ENCODE peak calls at places on chromosomes 4 and X, in ten cellular contexts. K is lung, Q is heart left ventricle, M is psoas muscle, H is bronchial epithelial cell, G is tibial artery, W is keratinocyte, N is right lobe of liver, S is IMR-90, U is GM06990. R is an unnamed sample. For H3K36me3, the result is how much of the 10 kb centered on the place peaks cover.

GRCh38 chr4:77538144-77538543 is 67.5 kb upstream of the CXCL13 start:
- DNase-seq in S (peak), Q (no peak), H (peak), U (no peak), M (no peak), G (no peak), W (no peak), N (no peak), K (no peak), R (no peak)

GRCh38 chr4:123399638-123400358 is 3.2 kb downstream of the SPRY1 start:
- DNase-seq in S (no peak), G (no peak), M (peak), N (no peak), Q (no peak), K (no peak), U (no peak), H (peak), W (no peak), R (no peak)

GRCh38 chrX:77749695-77750094 is 36.3 kb downstream of the ATRX start:
- DNase-seq in W (no peak), K (no peak), H (peak), M (no peak), Q (no peak), G (no peak), S (peak), U (no peak), N (no peak), R (no peak)

GRCh38 chr4:165403667-165404066 is 24.9 kb downstream of the CPE start:
- DNase-seq in H (no peak), N (no peak), U (no peak), W (no peak), G (no peak), M (no peak), S (no peak), K (no peak), Q (no peak), R (no peak)

GRCh38 chr4:184309241-184310170 is 91.8 kb upstream of the ENPP6 start:
- DNase-seq in K (no peak), M (no peak), G (no peak), N (no peak), S (no peak), U (no peak), Q (no peak), H (no peak), W (no peak), R (no peak)

GRCh38 chrX:130896026-130896425 is 7.0 kb downstream of the ENOX2 start:
- DNase-seq in N (no peak), W (no peak), U (no peak), S (peak), H (no peak), Q (no peak), M (no peak), G (no peak), K (no peak), R (no peak)

GRCh38 chrX:49193542-49193964 is 6.4 kb downstream of the SYP start:
- DNase-seq in S (no peak), G (no peak), N (no peak), M (no peak), K (no peak), W (no peak), Q (no peak), U (no peak), H (no peak), R (no peak)

GRCh38 chr4:118224239-118224829 is 128.5 kb downstream of the PRSS12 start:
- DNase-seq in Q (no peak), M (no peak), G (no peak), W (peak), S (peak), H (peak), U (no peak), N (no peak), K (no peak), R (no peak)

GRCh38 chrX:41333744-41333993 is 293 bp upstream of the DDX3X start:
- DNase-seq in W (no peak), S (peak), M (no peak), N (no peak), Q (no peak), U (no peak), H (peak), G (no peak), K (peak), R (no peak)

GRCh38 chr4:5051692-5052423 is 578 bp downstream of the STK32B start:
- DNase-seq in H (no peak), W (no peak), U (peak), N (no peak), K (no peak), M (no peak), G (peak), Q (peak), S (peak), R (no peak)

GRCh38 chr4:101621120-101621519 is 169.4 kb upstream of the BANK1 start:
- DNase-seq in M (no peak), N (no peak), W (no peak), S (peak), G (no peak), H (no peak), Q (no peak), K (no peak), U (no peak), R (no peak)

GRCh38 chrX:53249387-53250042 is 24.5 kb upstream of the KDM5C start:
- DNase-seq in G (no peak), N (no peak), H (no peak), W (no peak), U (no peak), M (no peak), K (no peak), Q (no peak), S (no peak), R (no peak)

GRCh38 chr4:129218355-129218754 is 122.4 kb downstream of the C4orf33 start:
- DNase-seq in K (no peak), G (no peak), N (no peak), S (no peak), U (no peak), M (no peak), H (no peak), Q (peak), W (no peak), R (no peak)

GRCh38 chrX:55714111-55714510 is 3.4 kb upstream of the RRAGB start:
- DNase-seq in U (no peak), K (no peak), S (no peak), G (no peak), M (no peak), Q (no peak), H (no peak), W (no peak), N (no peak), R (no peak)

GRCh38 chr4:153533387-153533786 is 67.2 kb downstream of the TMEM131L start:
- DNase-seq in H (no peak), M (no peak), G (no peak), W (no peak), U (no peak), K (no peak), S (no peak), Q (no peak), N (no peak), R (no peak)

GRCh38 chrX:9131066-9131465 is 97.1 kb upstream of the FAM9B start:
- DNase-seq in Q (no peak), N (no peak), M (no peak), G (no peak), S (peak), K (no peak), U (no peak), W (no peak), H (peak), R (no peak)

GRCh38 chr4:17469931-17470674 is 41.8 kb downstream of the QDPR start:
- DNase-seq in S (peak), G (no peak), N (no peak), W (no peak), U (no peak), K (no peak), Q (no peak), M (no peak), H (no peak), R (no peak)

GRCh38 chr4:7775396-7775795 is 164.3 kb downstream of the AFAP1 start:
- DNase-seq in U (no peak), K (no peak), N (peak), G (no peak), W (no peak), Q (no peak), H (no peak), S (no peak), M (no peak), R (no peak)

GRCh38 chr4:159445671-159446070 is 342.8 kb downstream of the RAPGEF2 start:
- DNase-seq in G (no peak), H (no peak), N (no peak), U (no peak), M (no peak), K (no peak), Q (no peak), W (no peak), S (no peak), R (no peak)
- TF ChIP-seq CTCF in G (no peak), H (no peak), N (no peak), U (no peak), M (no peak), K (no peak), Q (no peak), W (no peak), S (no peak), R (no peak)

GRCh38 chr4:1910643-1911042 is 39.5 kb downstream of the NSD2 start:
- DNase-seq in K (no peak), S (peak), H (peak), W (no peak), N (no peak), M (no peak), Q (no peak), U (no peak), G (no peak), R (no peak)

GRCh38 chr4:1904042-1904441 is 32.8 kb downstream of the NSD2 start:
- DNase-seq in M (no peak), K (no peak), N (no peak), W (no peak), G (no peak), U (no peak), H (no peak), S (no peak), Q (no peak), R (no peak)

GRCh38 chr4:1902243-1902642 is 31.1 kb downstream of the NSD2 start:
- DNase-seq in Q (no peak), N (no peak), W (no peak), S (no peak), K (no peak), H (no peak), M (no peak), U (no peak), G (no peak), R (no peak)

GRCh38 chr4:1903035-1903434 is 31.8 kb downstream of the NSD2 start:
- DNase-seq in U (no peak), S (no peak), W (no peak), M (no peak), N (no peak), K (no peak), H (no peak), G (no peak), Q (no peak), R (no peak)

DNA sequence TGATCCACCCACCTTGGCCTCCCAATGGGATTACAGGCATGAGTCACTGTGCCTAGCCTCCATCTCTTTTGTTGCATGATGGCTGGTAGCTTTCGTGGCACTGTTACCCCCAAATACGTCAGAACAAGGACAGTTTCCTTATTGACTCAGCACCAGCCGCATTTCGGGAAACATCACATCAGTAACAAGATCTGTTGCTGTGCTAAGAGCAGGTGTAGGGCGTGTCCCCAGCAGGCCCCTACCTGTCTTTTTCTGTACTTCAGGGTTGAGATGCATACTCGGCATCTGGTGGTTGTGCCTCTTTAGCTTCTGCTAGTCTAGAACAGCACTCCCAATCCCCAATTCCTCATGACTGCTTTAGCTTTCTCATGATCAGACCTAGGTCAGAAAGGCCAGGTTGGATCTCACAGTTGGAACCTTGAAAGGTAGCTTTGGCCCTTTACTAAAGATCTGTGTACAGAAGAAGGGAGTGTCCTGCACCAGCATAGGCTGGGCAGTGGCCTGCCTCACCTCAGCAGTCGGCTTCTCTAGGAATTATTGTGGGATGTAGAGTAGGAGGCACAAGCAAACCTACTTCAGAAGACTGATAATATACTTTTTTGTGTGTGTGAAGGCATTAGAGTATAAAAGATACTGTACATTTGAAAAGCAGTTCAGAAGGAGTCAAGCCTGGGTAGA is 36.8 kb downstream of the NSD2 start:
- DNase-seq in M (no peak), Q (no peak), G (no peak), S (no peak), N (no peak), W (peak), K (no peak), H (peak), U (no peak), R (no peak)
- H3K36me3 ChIP-seq in M (under half), Q (half or more), G (under half), S (under half), N (under half), W (under half), K (under half), H (under half), U (under half), R (under half)

DNA sequence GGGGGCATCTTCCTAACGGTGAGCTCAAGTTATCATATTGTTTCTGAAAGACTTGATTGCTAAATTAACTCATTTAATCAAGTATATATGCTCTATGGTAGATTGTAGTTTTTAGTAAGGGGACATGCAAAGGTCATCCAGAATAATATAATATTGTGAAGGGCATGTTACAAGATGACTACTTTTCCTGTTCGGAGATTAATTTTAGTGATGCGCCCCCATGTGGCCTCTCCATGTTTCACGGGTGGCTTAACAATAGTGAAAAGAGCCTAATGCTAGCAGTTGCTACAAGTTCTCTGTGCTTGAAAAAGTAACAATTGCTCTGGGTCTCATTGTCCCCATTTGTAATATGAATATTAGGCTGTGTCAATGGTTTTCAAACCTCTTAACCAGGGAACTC is 12.2 kb downstream of the SMPX start:
- DNase-seq in G (no peak), K (peak), H (no peak), N (no peak), W (no peak), S (peak), U (no peak), M (peak), Q (peak), R (no peak)
- TF ChIP-seq CTCF in G (peak), K (peak), H (peak), N (peak), W (peak), S (peak), U (peak), M (peak), Q (peak), R (peak)

GRCh38 chr4:3225946-3226345 is 23.0 kb upstream of the MSANTD1 start:
- DNase-seq in W (no peak), S (no peak), H (no peak), U (no peak), N (peak), M (peak), K (no peak), Q (no peak), G (peak), R (no peak)

GRCh38 chr4:3224971-3225850 is 23.7 kb upstream of the MSANTD1 start:
- DNase-seq in G (peak), M (peak), K (no peak), W (no peak), U (no peak), H (no peak), Q (no peak), S (no peak), N (peak), R (no peak)

GRCh38 chr4:3226467-3226866 is 22.5 kb upstream of the MSANTD1 start:
- DNase-seq in N (peak), Q (no peak), H (no peak), G (peak), W (no peak), U (no peak), S (no peak), K (no peak), M (peak), R (no peak)

GRCh38 chr4:3227878-3228675 is 20.9 kb upstream of the MSANTD1 start:
- DNase-seq in W (no peak), S (peak), U (no peak), N (peak), Q (peak), K (no peak), H (no peak), G (peak), M (peak), R (no peak)

DNA sequence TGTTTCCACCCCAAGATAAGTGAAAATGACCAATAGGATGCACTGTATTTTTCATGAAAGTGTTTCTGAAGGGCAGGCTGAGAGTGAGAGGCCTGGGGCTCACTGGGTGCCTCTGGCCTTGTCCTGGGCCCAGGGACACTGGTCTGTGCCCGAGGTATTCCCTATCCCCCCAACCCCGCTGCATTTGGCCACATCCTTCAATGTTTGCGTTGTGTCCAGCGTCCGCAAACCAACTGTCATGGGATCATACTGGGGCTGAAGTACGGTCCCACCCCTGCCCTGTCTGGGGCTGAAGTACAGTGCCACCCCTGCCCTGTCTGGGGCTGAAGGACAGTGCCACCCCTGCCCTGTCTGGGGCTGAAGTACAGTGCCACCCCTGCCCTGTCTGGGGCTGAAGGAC is 22.0 kb upstream of the MSANTD1 start:
- DNase-seq in M (peak), N (peak), S (no peak), Q (no peak), U (no peak), H (no peak), K (no peak), W (no peak), G (peak), R (no peak)
- H3K36me3 ChIP-seq in M (under half), N (half or more), S (half or more), Q (half or more), U (half or more), H (under half), K (half or more), W (under half), G (half or more), R (half or more)

DNA sequence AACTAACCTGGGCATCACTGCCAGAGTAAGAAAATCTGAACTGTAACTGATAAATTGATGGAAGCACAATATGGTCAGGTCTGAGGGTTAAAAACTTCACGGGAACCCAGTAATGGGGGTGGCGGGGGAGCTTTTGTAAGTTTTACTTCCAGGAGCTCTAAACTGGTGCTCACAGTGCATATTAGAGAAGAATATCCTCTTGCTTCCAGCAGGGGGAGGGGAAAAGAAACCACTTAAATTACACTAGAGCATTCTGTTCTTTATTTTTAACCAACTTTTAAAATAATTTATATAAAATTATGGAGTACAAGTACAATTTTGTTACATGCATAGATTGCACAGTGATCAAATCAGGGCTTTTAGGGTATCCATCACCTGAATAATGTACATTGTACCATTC is 33.7 kb downstream of the WDR17 start:
- DNase-seq in M (no peak), H (no peak), Q (no peak), K (no peak), U (no peak), W (no peak), N (no peak), G (no peak), S (peak), R (no peak)
- TF ChIP-seq CTCF in M (no peak), H (no peak), Q (no peak), K (no peak), U (peak), W (no peak), N (no peak), G (no peak), S (peak), R (no peak)